ENCODE peak calls at places on chromosomes 1 and 21, in seven cellular contexts. B, F, H, Y, O, G and D are unnamed samples.

GRCh38 chr1:1631793-1632420 is at the start of gene MMP23B:
- DNase-seq in B (peak; percentile 54), H (no peak), Y (no peak), F (no peak), O (no peak), G (peak; percentile 85), D (no peak)

GRCh38 chr1:89739844-89740216 is 81.0 kb upstream of the LRRC8D start:
- DNase-seq in H (no peak), F (no peak), O (no peak), Y (no peak), G (no peak), B (no peak), D (no peak)

GRCh38 chr1:177913762-177914540 is 55.9 kb downstream of the SEC16B start:
- DNase-seq in G (no peak), Y (no peak), F (peak; percentile 72), H (no peak), O (no peak), B (peak; percentile 46), D (no peak)

GRCh38 chr1:29703596-29703995 is 467.3 kb downstream of the PTPRU start:
- DNase-seq in H (no peak), F (peak; percentile 59), B (peak; percentile 64), O (peak; percentile 63), Y (no peak), G (no peak), D (peak; percentile 66)

GRCh38 chr1:33358771-33359503 is 38.0 kb upstream of the A3GALT2 start:
- DNase-seq in O (no peak), Y (no peak), H (no peak), B (no peak), F (peak; percentile 49), G (no peak), D (no peak)

GRCh38 chr1:181344091-181344490 is 139.2 kb upstream of the CACNA1E start:
- DNase-seq in O (no peak), F (no peak), G (no peak), Y (no peak), B (no peak), H (no peak), D (no peak)

GRCh38 chr1:98898901-98899300 is 105.8 kb downstream of the PLPPR5 start:
- DNase-seq in B (no peak), G (no peak), Y (no peak), F (no peak), O (no peak), H (no peak), D (no peak)

GRCh38 chr1:66494488-66494887 is 39.5 kb upstream of the SGIP1 start:
- DNase-seq in O (no peak), Y (no peak), G (no peak), F (peak; percentile 30), B (no peak), H (no peak), D (no peak)

GRCh38 chr1:152884966-152885624 is 7.0 kb downstream of the SMCP start:
- DNase-seq in H (no peak), B (no peak), G (no peak), O (no peak), Y (no peak), F (no peak), D (no peak)

GRCh38 chr1:225182701-225183100 is 245.1 kb downstream of the LBR start:
- DNase-seq in H (no peak), B (no peak), O (no peak), Y (no peak), G (no peak), F (no peak), D (no peak)

GRCh38 chr1:54139711-54140110 is 13.1 kb downstream of the CDCP2 start:
- DNase-seq in B (no peak), F (no peak), Y (no peak), H (no peak), O (no peak), G (no peak), D (no peak)

GRCh38 chr21:35428041-35428400 is 378.9 kb upstream of the RUNX1 start:
- DNase-seq in F (no peak), O (no peak), Y (no peak), G (no peak), H (no peak), B (no peak), D (no peak)

GRCh38 chr1:156897078-156897825 is 3.7 kb downstream of the PEAR1 start:
- DNase-seq in F (peak; percentile 58), Y (no peak), B (no peak), G (peak; percentile 55), O (no peak), H (no peak), D (no peak)

GRCh38 chr1:63453232-63453631 is 69.8 kb downstream of the ITGB3BP start:
- DNase-seq in H (no peak), Y (no peak), G (no peak), B (no peak), O (no peak), F (no peak), D (no peak)

GRCh38 chr1:198267921-198268320 is 111.1 kb downstream of the NEK7 start:
- DNase-seq in Y (no peak), B (no peak), H (no peak), F (peak; percentile 51), G (no peak), O (no peak), D (no peak)

GRCh38 chr1:30645807-30646206 is 77.6 kb downstream of the MATN1 start:
- DNase-seq in H (no peak), O (no peak), B (no peak), F (no peak), G (no peak), Y (no peak), D (no peak)

GRCh38 chr1:179976970-179977651 is 22.5 kb downstream of the CEP350 start:
- DNase-seq in H (no peak), F (no peak), Y (no peak), O (no peak), G (no peak), B (peak; percentile 37), D (no peak)

GRCh38 chr1:51653127-51653526 is 36.2 kb downstream of the OSBPL9 start:
- DNase-seq in H (no peak), G (no peak), O (no peak), F (no peak), Y (no peak), B (no peak), D (no peak)

GRCh38 chr21:44710756-44711326 is 531 bp downstream of the TSPEAR start:
- DNase-seq in Y (no peak), F (no peak), B (peak; percentile 75), O (no peak), G (no peak), H (no peak), D (no peak)

GRCh38 chr1:200909071-200909470 is 14.4 kb downstream of the INAVA start:
- DNase-seq in H (no peak), G (no peak), O (no peak), Y (no peak), B (no peak), F (no peak), D (peak; percentile 26)

GRCh38 chr1:88394958-88395357 is 289.1 kb upstream of the PKN2 start:
- DNase-seq in B (peak; percentile 16), Y (no peak), O (no peak), H (no peak), F (no peak), G (no peak), D (no peak)

GRCh38 chr1:32393136-32393535 is 1.1 kb downstream of the BSDC1 start:
- DNase-seq in G (no peak), B (no peak), O (no peak), H (no peak), F (peak; percentile 28), Y (no peak), D (no peak)

GRCh38 chr1:159554681-159555080 is 18.9 kb upstream of the OR10J5 start:
- DNase-seq in B (no peak), O (no peak), H (no peak), F (no peak), Y (no peak), G (no peak), D (no peak)

GRCh38 chr1:17009706-17010105 is 2.0 kb downstream of the ATP13A2 start:
- DNase-seq in F (no peak), Y (no peak), B (no peak), H (no peak), G (peak; percentile 53), O (peak; percentile 25), D (peak; percentile 31)

GRCh38 chr1:53826367-53826766 is 11.7 kb downstream of the NDC1 start:
- DNase-seq in G (no peak), F (peak; percentile 19), H (no peak), B (peak; percentile 53), Y (no peak), O (no peak), D (no peak)

GRCh38 chr1:117616356-117616755 is 10.5 kb downstream of the TENT5C start:
- DNase-seq in F (no peak), G (peak; percentile 71), H (no peak), Y (no peak), B (no peak), O (no peak), D (no peak)

GRCh38 chr1:214546076-214546475 is 5.3 kb downstream of the PTPN14 start:
- DNase-seq in G (no peak), H (no peak), F (no peak), O (no peak), B (no peak), Y (no peak), D (no peak)